ENCODE peak calls at places on chromosomes 12 and 14, in four cellular contexts. P, N, O and U are unnamed samples.

GRCh38 chr12:85155791-85156190 is 119.6 kb downstream of the LRRIQ1 start:
- DNase-seq in P (no peak), N (no peak), O (no peak), U (no peak)

GRCh38 chr12:70444903-70445302 is 78.8 kb downstream of the KCNMB4 start:
- DNase-seq in P (no peak), N (no peak), O (no peak), U (no peak)

GRCh38 chr14:55582741-55583140 is 2.7 kb downstream of the KTN1 start:
- DNase-seq in P (no peak), N (no peak), O (no peak), U (no peak)

GRCh38 chr14:67268456-67269115 is 27.4 kb downstream of the PALS1 start:
- DNase-seq in P (no peak), N (no peak), O (no peak), U (no peak)

GRCh38 chr12:15852383-15852782 is 29.8 kb upstream of the STRAP start:
- DNase-seq in P (no peak), N (no peak), O (no peak), U (no peak)

GRCh38 chr14:71582705-71583104 is 349.5 kb upstream of the RGS6 start:
- DNase-seq in P (no peak), N (no peak), O (no peak), U (no peak)

GRCh38 chr14:31837056-31837455 is 240.0 kb upstream of the ARHGAP5 start:
- DNase-seq in P (no peak), N (no peak), O (no peak), U (no peak)

GRCh38 chr12:93839076-93839475 is 161.9 kb downstream of the CRADD start:
- DNase-seq in P (no peak), N (no peak), O (no peak), U (no peak)

GRCh38 chr12:39798429-39798828 is 178.8 kb upstream of the ABCD2 start:
- DNase-seq in P (no peak), N (no peak), O (no peak), U (no peak)

GRCh38 chr12:74066476-74066875 is 471.2 kb upstream of the ATXN7L3B start:
- DNase-seq in P (no peak), N (peak; percentile 33), O (no peak), U (no peak)

GRCh38 chr14:36067428-36068187 is 108.9 kb downstream of the PTCSC3 start:
- DNase-seq in P (no peak), N (peak; percentile 77), O (no peak), U (no peak)

GRCh38 chr14:55819610-55820304 is 239.8 kb downstream of the KTN1 start:
- DNase-seq in P (no peak), N (no peak), O (no peak), U (no peak)

GRCh38 chr14:100891051-100891450 is 12.5 kb downstream of the RTL1 start:
- DNase-seq in P (no peak), N (no peak), O (no peak), U (no peak)

GRCh38 chr12:116539361-116539771 is 19.8 kb upstream of the MAP1LC3B2 start:
- DNase-seq in P (no peak), N (peak; percentile 76), O (no peak), U (peak; percentile 21)

GRCh38 chr12:1103051-1103450 is 112.0 kb downstream of the ERC1 start:
- DNase-seq in P (no peak), N (no peak), O (no peak), U (no peak)

GRCh38 chr12:50618864-50619609 is 114.3 kb downstream of the DIP2B start:
- DNase-seq in P (no peak), N (no peak), O (no peak), U (no peak)

GRCh38 chr14:50823051-50823762 is 7.8 kb downstream of the NIN start:
- DNase-seq in P (no peak), N (no peak), O (no peak), U (no peak)

GRCh38 chr14:100440758-100441203 is 117.6 kb downstream of the SLC25A47 start:
- DNase-seq in P (no peak), N (no peak), O (no peak), U (peak; percentile 67)

GRCh38 chr12:89540586-89540985 is 14.7 kb upstream of the POC1B start:
- DNase-seq in P (no peak), N (no peak), O (no peak), U (no peak)

GRCh38 chr12:7130791-7131501 is 775 bp downstream of the CLSTN3 start:
- DNase-seq in P (peak; percentile 31), N (peak; percentile 10), O (peak; percentile 43), U (peak; percentile 84)

GRCh38 chr12:27142102-27142721 is 59.8 kb upstream of the C12orf71 start:
- DNase-seq in P (no peak), N (peak; percentile 61), O (no peak), U (peak; percentile 37)

GRCh38 chr12:48422060-48422459 is 50.3 kb upstream of the ANP32D start:
- DNase-seq in P (no peak), N (no peak), O (no peak), U (no peak)

GRCh38 chr14:53949201-53949600 is 7.4 kb downstream of the BMP4 start:
- DNase-seq in P (no peak), N (no peak), O (no peak), U (no peak)

GRCh38 chr12:32390572-32391219 is 8.7 kb upstream of the FGD4 start:
- DNase-seq in P (no peak), N (peak; percentile 63), O (no peak), U (no peak)

GRCh38 chr14:55578511-55578910 is 1.5 kb upstream of the KTN1 start:
- DNase-seq in P (no peak), N (no peak), O (no peak), U (peak; percentile 33)

GRCh38 chr12:23681237-23681636 is 268.2 kb downstream of the SOX5 start:
- DNase-seq in P (no peak), N (no peak), O (no peak), U (no peak)

GRCh38 chr12:62472472-62472871 is 5.8 kb downstream of the MON2 start:
- DNase-seq in P (no peak), N (no peak), O (no peak), U (no peak)

GRCh38 chr14:103594265-103594664 is 31.5 kb downstream of the COA8 start:
- DNase-seq in P (no peak), N (peak; percentile 27), O (peak; percentile 34), U (peak; percentile 25)

GRCh38 chr12:79822475-79822874 is 112.4 kb downstream of the PPP1R12A start:
- DNase-seq in P (no peak), N (no peak), O (no peak), U (no peak)

GRCh38 chr12:13044002-13044858 is at the start of gene FAM234B:
- DNase-seq in P (peak; percentile 41), N (peak; percentile 5), O (peak; percentile 76), U (peak; percentile 81)

GRCh38 chr12:30990316-30990715 is 63.8 kb downstream of the TSPAN11 start:
- DNase-seq in P (no peak), N (no peak), O (no peak), U (no peak)

GRCh38 chr14:39339003-39339402 is 93.2 kb downstream of the FBXO33 start:
- DNase-seq in P (no peak), N (no peak), O (no peak), U (no peak)